ENCODE peak calls at places on chromosome 10, in ten cellular contexts. D is WTC11; T is CD8-positive, alpha-beta memory T cell; H is left cardiac atrium; K is prostate gland; Y is stimulated activated CD4-positive, alpha-beta T cell treated with anti-CD3 and anti-CD28 coated beads, Interleukin-12 subunit alpha, Interleukin-12 subunit beta, amount 100 ng/mL, for 4 hours; O is fibroblast of the conjunctiva; M is CD8-positive, alpha-beta T cell; I is DMS 273 treated with DMSO at 0.1 percent for 48 hours; E is LoVo. L is an unnamed sample.

GRCh38 chr10:63115732-63116383 is 17.3 kb upstream of the NRBF2 start:
- DNase-seq in D (no peak), T (no peak), H (peak), K (peak), Y (no peak), O (peak), M (no peak), I (no peak), E (no peak), L (no peak)

GRCh38 chr10:65183236-65183635 is 1662.0 kb downstream of the REEP3 start:
- DNase-seq in D (no peak), T (no peak), H (no peak), K (no peak), Y (no peak), O (no peak), M (no peak), I (no peak), E (no peak), L (no peak)

GRCh38 chr10:7300327-7300726 is 110.5 kb downstream of the SFMBT2 start:
- DNase-seq in D (no peak), T (no peak), H (no peak), K (no peak), Y (no peak), O (no peak), M (no peak), I (no peak), E (no peak), L (no peak)

GRCh38 chr10:127441350-127442219 is 107.5 kb upstream of the NPS start:
- DNase-seq in D (peak), T (no peak), H (no peak), K (no peak), Y (no peak), O (no peak), M (no peak), I (no peak), E (no peak), L (no peak)

GRCh38 chr10:73772280-73773151 is 9.3 kb upstream of the CHCHD1 start:
- DNase-seq in D (peak), T (peak), H (peak), K (peak), Y (peak), O (peak), M (peak), I (no peak), E (peak), L (peak)

GRCh38 chr10:12844796-12845524 is 156.6 kb downstream of the CCDC3 start:
- DNase-seq in D (no peak), T (no peak), H (no peak), K (peak), Y (no peak), O (peak), M (no peak), I (no peak), E (peak), L (no peak)

GRCh38 chr10:122019414-122019975 is 30.5 kb downstream of the TACC2 start:
- DNase-seq in D (peak), T (no peak), H (no peak), K (peak), Y (no peak), O (no peak), M (no peak), I (no peak), E (peak), L (no peak)

GRCh38 chr10:44578271-44578670 is 193.4 kb upstream of the CXCL12 start:
- DNase-seq in D (no peak), T (no peak), H (no peak), K (no peak), Y (no peak), O (no peak), M (no peak), I (no peak), E (no peak), L (no peak)

GRCh38 chr10:33293081-33293480 is 41.4 kb downstream of the NRP1 start:
- DNase-seq in D (no peak), T (no peak), H (no peak), K (no peak), Y (no peak), O (no peak), M (no peak), I (no peak), E (no peak), L (no peak)

GRCh38 chr10:107415446-107415845 is 250.9 kb upstream of the SORCS1 start:
- DNase-seq in D (no peak), T (no peak), H (no peak), K (no peak), Y (no peak), O (no peak), M (no peak), I (no peak), E (no peak), L (no peak)

L was measured in natural killer cell treated with Interleukin-12 subunit alpha and Interleukin-12 subunit beta and Interleukin-15 and Interleukin-18, amount 100 ng/mL, for 72 hours.